ENCODE peak calls at places on chromosome 19, in ten cellular contexts. W, U, L, O, T, C, M, N, B and J are unnamed samples.

GRCh38 chr19:29804493-29804892 is 7.3 kb upstream of the CCNE1 start:
- DNase-seq in W (no peak), U (no peak), L (no peak), O (no peak), T (no peak), C (no peak), M (no peak), N (no peak), B (no peak), J (no peak)

GRCh38 chr19:16836115-16836905 is 7.1 kb downstream of the SIN3B start:
- DNase-seq in W (no peak), U (no peak), L (peak), O (no peak), T (peak), C (no peak), M (no peak), N (no peak), B (no peak), J (peak)

GRCh38 chr19:35446194-35446593 is 1.9 kb upstream of the FFAR2 start:
- DNase-seq in W (no peak), U (no peak), L (no peak), O (no peak), T (no peak), C (no peak), M (no peak), N (no peak), B (no peak), J (no peak)

GRCh38 chr19:48329167-48329891 is 4.0 kb downstream of the EMP3 start:
- DNase-seq in W (peak), U (peak), L (peak), O (peak), T (peak), C (no peak), M (no peak), N (no peak), B (peak), J (peak)

GRCh38 chr19:11581740-11582139 is 4.3 kb upstream of the ACP5 start:
- DNase-seq in W (no peak), U (no peak), L (peak), O (no peak), T (no peak), C (no peak), M (no peak), N (no peak), B (no peak), J (no peak)

GRCh38 chr19:11736696-11737095 is 2.0 kb downstream of the ZNF823 start:
- DNase-seq in W (peak), U (no peak), L (peak), O (peak), T (peak), C (no peak), M (no peak), N (no peak), B (peak), J (peak)

GRCh38 chr19:3178377-3178972 is at the start of gene S1PR4:
- DNase-seq in W (peak), U (peak), L (no peak), O (no peak), T (no peak), C (no peak), M (no peak), N (no peak), B (no peak), J (no peak)

GRCh38 chr19:3509566-3509989 is 3.5 kb downstream of the FZR1 start:
- DNase-seq in W (no peak), U (no peak), L (peak), O (no peak), T (no peak), C (no peak), M (no peak), N (no peak), B (peak), J (peak)

GRCh38 chr19:44887648-44888047 is 3.4 kb upstream of the TOMM40 start:
- DNase-seq in W (no peak), U (no peak), L (no peak), O (no peak), T (no peak), C (no peak), M (no peak), N (no peak), B (no peak), J (no peak)

GRCh38 chr19:52138614-52139290 is 986 bp downstream of the ZNF616 start:
- DNase-seq in W (peak), U (peak), L (peak), O (peak), T (peak), C (no peak), M (no peak), N (no peak), B (peak), J (no peak)

GRCh38 chr19:14775855-14776254 is 2.5 kb downstream of the ADGRE2 start:
- DNase-seq in W (no peak), U (peak), L (no peak), O (no peak), T (peak), C (no peak), M (no peak), N (no peak), B (no peak), J (no peak)

GRCh38 chr19:47542030-47542475 is 27.2 kb upstream of the NAPA start:
- DNase-seq in W (peak), U (no peak), L (peak), O (no peak), T (no peak), C (no peak), M (no peak), N (no peak), B (no peak), J (no peak)

GRCh38 chr19:49591731-49592485 is 926 bp downstream of the PRR12 start:
- DNase-seq in W (peak), U (peak), L (peak), O (peak), T (peak), C (peak), M (no peak), N (no peak), B (peak), J (peak)

GRCh38 chr19:8515317-8515716 is 1.4 kb upstream of the ZNF414 start:
- DNase-seq in W (no peak), U (no peak), L (no peak), O (no peak), T (no peak), C (no peak), M (no peak), N (no peak), B (no peak), J (no peak)

GRCh38 chr19:13057147-13057572 is 45.5 kb downstream of the LYL1 start:
- DNase-seq in W (peak), U (no peak), L (no peak), O (no peak), T (no peak), C (no peak), M (no peak), N (no peak), B (peak), J (no peak)

GRCh38 chr19:3383121-3383722 is 16.8 kb downstream of the NFIC start:
- DNase-seq in W (no peak), U (no peak), L (no peak), O (no peak), T (no peak), C (no peak), M (no peak), N (no peak), B (no peak), J (no peak)

GRCh38 chr19:33376931-33377557 is 3.5 kb downstream of the CEBPG start:
- DNase-seq in W (peak), U (no peak), L (no peak), O (no peak), T (no peak), C (peak), M (no peak), N (no peak), B (peak), J (peak)
- H3K4me2 ChIP-seq in W (peak), U (no peak), L (peak), O (no peak), T (peak), C (peak), M (no peak), N (peak), B (peak), J (peak)

DNA sequence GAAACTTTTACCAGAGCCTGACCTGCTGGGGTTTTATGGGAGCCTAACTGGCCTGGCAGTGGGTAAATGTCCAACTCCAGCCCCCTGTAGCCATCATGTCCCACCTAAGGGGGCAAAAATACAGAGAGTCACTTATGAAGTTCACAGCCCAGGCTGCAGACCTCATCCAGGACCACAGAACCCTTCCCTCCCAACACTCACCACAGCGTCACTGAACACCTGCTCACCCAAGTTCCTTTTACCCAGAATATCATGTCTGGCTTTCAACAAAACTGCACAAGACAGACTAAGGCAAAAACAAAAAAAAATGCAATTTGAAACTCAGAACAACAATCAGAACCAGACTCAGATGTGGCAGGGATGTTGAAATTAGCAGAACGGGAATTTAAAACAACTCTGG is 6.4 kb downstream of the CEACAM3 start:
- DNase-seq in W (no peak), U (no peak), L (no peak), O (no peak), T (no peak), C (no peak), M (no peak), N (no peak), B (no peak), J (no peak)
- H3K4me2 ChIP-seq in W (no peak), U (no peak), L (no peak), O (no peak), T (no peak), C (no peak), M (peak), N (no peak), B (no peak), J (no peak)

DNA sequence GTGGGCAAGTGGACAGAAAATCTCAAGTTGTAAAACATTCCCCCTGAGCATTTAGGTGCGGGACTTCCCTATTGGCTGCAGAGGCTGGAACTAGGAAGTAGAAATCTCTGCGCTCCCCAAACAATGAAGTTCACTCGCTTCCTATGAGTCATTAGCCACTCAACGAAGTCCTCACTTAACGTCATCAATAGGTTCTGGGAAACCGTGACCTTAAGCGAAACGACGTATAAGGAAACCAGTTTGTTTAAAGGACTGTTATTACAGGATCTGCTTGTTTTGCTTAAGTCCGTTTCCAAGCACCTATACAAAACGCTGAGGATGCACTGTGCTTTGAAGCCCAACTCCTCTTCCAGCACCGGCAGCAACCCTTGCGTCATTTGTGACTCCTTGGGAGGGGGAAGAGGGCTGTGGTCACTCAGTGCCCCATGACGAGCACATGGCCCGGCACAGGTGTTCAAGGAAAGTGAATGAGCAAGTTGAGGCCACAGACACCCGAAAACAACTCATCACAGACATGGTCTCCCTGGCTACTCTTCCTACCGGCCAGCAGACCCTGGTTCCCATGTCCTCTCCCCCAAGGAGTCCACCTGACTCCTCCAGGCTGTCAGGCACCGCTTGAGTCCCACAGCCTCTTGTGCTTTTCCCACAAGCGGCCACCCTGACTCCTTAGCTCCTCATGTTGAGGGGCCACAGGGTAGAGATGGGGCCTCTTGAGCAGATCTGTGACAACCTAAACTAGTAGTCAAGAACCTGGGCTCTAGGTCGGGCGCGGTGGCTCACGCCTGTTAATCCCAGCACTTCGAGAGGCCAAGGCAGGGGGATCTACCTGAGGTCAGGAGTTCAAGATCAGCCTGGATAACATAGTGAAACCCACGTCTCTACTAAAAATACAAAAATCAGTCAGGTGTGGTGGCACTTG is 4.8 kb downstream of the RPS16 start:
- DNase-seq in W (peak), U (peak), L (peak), O (peak), T (peak), C (peak), M (no peak), N (peak), B (peak), J (peak)
- H3K4me2 ChIP-seq in W (no peak), U (no peak), L (peak), O (no peak), T (peak), C (peak), M (no peak), N (peak), B (peak), J (no peak)

DNA sequence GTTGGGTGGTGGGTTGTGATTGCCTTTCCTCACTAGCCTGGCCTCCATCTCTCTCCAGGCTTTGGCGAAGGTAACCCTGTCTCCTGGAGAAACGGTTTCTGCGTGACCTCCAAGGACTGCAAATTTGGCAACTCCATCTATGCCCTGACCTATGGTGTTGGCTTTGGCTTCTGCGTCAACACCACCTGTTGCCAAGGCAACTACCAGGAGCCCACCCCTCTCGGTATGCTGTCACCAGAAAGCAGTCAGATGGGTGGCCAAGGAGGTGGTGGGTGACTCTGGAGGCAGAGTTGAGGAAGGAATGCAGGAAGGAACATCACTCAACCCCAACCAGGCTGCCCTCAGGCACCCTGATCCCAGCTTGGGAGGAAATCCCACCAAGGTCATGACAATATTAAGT is 18.6 kb upstream of the IRGC start:
- DNase-seq in W (no peak), U (no peak), L (no peak), O (no peak), T (no peak), C (no peak), M (no peak), N (no peak), B (no peak), J (no peak)
- H3K4me2 ChIP-seq in W (no peak), U (no peak), L (no peak), O (no peak), T (no peak), C (no peak), M (no peak), N (no peak), B (no peak), J (no peak)